ENCODE peak calls at places on chromosomes 7 and 10, in eight cellular contexts. X, M, G, U, B, S, K and T are unnamed samples.
A peak's percentile ranks its signal among the peaks of the same experiment; 100 is the strongest.

GRCh38 chr7:132882714-132883428 is 199.0 kb downstream of the CHCHD3 start:
- DNase-seq in X (no peak), M (no peak), G (no peak), U (peak; percentile 31), B (no peak), S (no peak), K (no peak), T (no peak)

GRCh38 chr10:71252195-71252594 is 39.8 kb downstream of the UNC5B start:
- DNase-seq in X (no peak), M (no peak), G (no peak), U (no peak), B (no peak), S (no peak), K (no peak), T (no peak)

GRCh38 chr7:107122483-107122882 is 46.3 kb upstream of the HBP1 start:
- DNase-seq in X (no peak), M (no peak), G (no peak), U (no peak), B (no peak), S (no peak), K (no peak), T (no peak)

GRCh38 chr10:97991875-97992274 is 38.5 kb downstream of the CRTAC1 start:
- DNase-seq in X (no peak), M (no peak), G (no peak), U (no peak), B (no peak), S (no peak), K (peak; percentile 5), T (no peak)

GRCh38 chr7:140533394-140533872 is 54.1 kb upstream of the MKRN1 start:
- DNase-seq in X (no peak), M (no peak), G (no peak), U (no peak), B (no peak), S (no peak), K (no peak), T (no peak)

GRCh38 chr7:75915416-75916156 is 631 bp downstream of the POR start:
- DNase-seq in X (no peak), M (peak; percentile 46), G (no peak), U (peak; percentile 10), B (no peak), S (peak; percentile 79), K (no peak), T (peak; percentile 31)

GRCh38 chr7:32892521-32893224 is 1.1 kb upstream of the KBTBD2 start:
- DNase-seq in X (no peak), M (peak; percentile 57), G (peak; percentile 4), U (peak; percentile 49), B (peak; percentile 12), S (peak; percentile 78), K (peak; percentile 68), T (peak; percentile 33)

GRCh38 chr10:11898372-11899066 is 75.4 kb downstream of the PROSER2 start:
- DNase-seq in X (no peak), M (no peak), G (peak; percentile 69), U (no peak), B (no peak), S (no peak), K (no peak), T (no peak)

GRCh38 chr10:121813211-121813812 is 114.5 kb downstream of the ATE1 start:
- DNase-seq in X (no peak), M (no peak), G (no peak), U (no peak), B (no peak), S (no peak), K (no peak), T (no peak)

GRCh38 chr10:109978481-109978880 is 29.3 kb upstream of the ADD3 start:
- DNase-seq in X (peak; percentile 20), M (peak; percentile 40), G (peak; percentile 37), U (peak; percentile 71), B (no peak), S (no peak), K (peak; percentile 47), T (peak; percentile 34)

GRCh38 chr10:132862485-132863420 is 76.8 kb upstream of the NKX6-2 start:
- DNase-seq in X (no peak), M (peak; percentile 33), G (no peak), U (no peak), B (no peak), S (no peak), K (no peak), T (no peak)

GRCh38 chr10:325282-325681 is 190.0 kb downstream of the ZMYND11 start:
- DNase-seq in X (no peak), M (no peak), G (no peak), U (no peak), B (no peak), S (peak; percentile 52), K (no peak), T (no peak)

GRCh38 chr10:101495324-101495925 is 92.6 kb downstream of the POLL start:
- DNase-seq in X (no peak), M (peak; percentile 35), G (peak; percentile 12), U (no peak), B (no peak), S (no peak), K (no peak), T (no peak)

GRCh38 chr10:51029172-51029641 is 45.1 kb upstream of the PRKG1 start:
- DNase-seq in X (no peak), M (no peak), G (no peak), U (no peak), B (no peak), S (no peak), K (no peak), T (no peak)

GRCh38 chr7:699260-700170 is 27.0 kb upstream of the DNAAF5 start:
- DNase-seq in X (no peak), M (no peak), G (no peak), U (no peak), B (no peak), S (no peak), K (no peak), T (no peak)

GRCh38 chr7:84629216-84629615 is 434.6 kb upstream of the SEMA3A start:
- DNase-seq in X (no peak), M (no peak), G (no peak), U (no peak), B (no peak), S (no peak), K (no peak), T (no peak)

GRCh38 chr10:12729885-12730284 is 271.6 kb downstream of the CCDC3 start:
- DNase-seq in X (no peak), M (no peak), G (no peak), U (no peak), B (no peak), S (no peak), K (no peak), T (no peak)

GRCh38 chr7:137879357-137880158 is 32.8 kb upstream of the DGKI start:
- DNase-seq in X (no peak), M (no peak), G (no peak), U (no peak), B (no peak), S (no peak), K (no peak), T (peak; percentile 29)

GRCh38 chr10:42744134-42744701 is 38.4 kb upstream of the BMS1 start:
- DNase-seq in X (no peak), M (no peak), G (no peak), U (no peak), B (no peak), S (no peak), K (no peak), T (no peak)

GRCh38 chr7:7018290-7018689 is 164.1 kb upstream of the C1GALT1 start:
- DNase-seq in X (no peak), M (no peak), G (no peak), U (no peak), B (no peak), S (no peak), K (no peak), T (no peak)

GRCh38 chr10:107687702-107688101 is 523.2 kb upstream of the SORCS1 start:
- DNase-seq in X (no peak), M (no peak), G (no peak), U (no peak), B (no peak), S (no peak), K (no peak), T (no peak)

GRCh38 chr7:155258233-155258575 is 39.5 kb upstream of the INSIG1 start:
- DNase-seq in X (no peak), M (no peak), G (no peak), U (no peak), B (no peak), S (no peak), K (peak; percentile 91), T (peak; percentile 65)

GRCh38 chr10:52059089-52059488 is 255.0 kb upstream of the DKK1 start:
- DNase-seq in X (no peak), M (no peak), G (no peak), U (no peak), B (no peak), S (no peak), K (no peak), T (no peak)

GRCh38 chr7:90119178-90119971 is 34.9 kb upstream of the STEAP1 start:
- DNase-seq in X (no peak), M (peak; percentile 64), G (no peak), U (peak; percentile 49), B (no peak), S (no peak), K (peak; percentile 64), T (peak; percentile 57)

GRCh38 chr7:116951366-116952292 is 1.7 kb upstream of the ST7 start:
- DNase-seq in X (no peak), M (no peak), G (peak; percentile 48), U (no peak), B (no peak), S (no peak), K (peak; percentile 5), T (no peak)

GRCh38 chr7:29449569-29450260 is 113.9 kb upstream of the PRR15 start:
- DNase-seq in X (no peak), M (no peak), G (no peak), U (no peak), B (no peak), S (no peak), K (no peak), T (no peak)

GRCh38 chr7:158282461-158283001 is 305.1 kb downstream of the PTPRN2 start:
- DNase-seq in X (no peak), M (no peak), G (no peak), U (no peak), B (no peak), S (peak; percentile 45), K (no peak), T (no peak)